ENCODE peak calls at places on chromosomes 16 and 17, in five cellular contexts. K, C, N, H and O are unnamed samples.

GRCh38 chr16:25713785-25714570 is 22.2 kb downstream of the HS3ST4 start:
- DNase-seq in H (no peak), N (no peak), C (no peak), K (no peak), O (no peak)

GRCh38 chr16:15785386-15786059 is 71.3 kb downstream of the MYH11 start:
- DNase-seq in H (no peak), K (peak), C (no peak), N (no peak), O (no peak)

GRCh38 chr16:84548508-84548907 is 44.0 kb upstream of the MEAK7 start:
- DNase-seq in C (no peak), H (no peak), K (no peak), N (no peak), O (no peak)

GRCh38 chr16:56603589-56603988 is 4.8 kb upstream of the MT2A start:
- DNase-seq in K (peak), N (no peak), H (peak), C (peak), O (peak)

GRCh38 chr16:842061-842476 is 41.5 kb upstream of the GNG13 start:
- DNase-seq in C (no peak), N (no peak), H (no peak), K (peak), O (no peak)

GRCh38 chr16:67280090-67281015 is 1.0 kb downstream of the PLEKHG4 start:
- DNase-seq in K (no peak), N (no peak), H (no peak), C (no peak), O (no peak)

GRCh38 chr17:28563475-28563874 is 7.8 kb downstream of the PIGS start:
- DNase-seq in N (no peak), K (peak), C (no peak), H (peak), O (peak)

GRCh38 chr17:27856676-27857429 is 36.3 kb downstream of the LYRM9 start:
- DNase-seq in N (no peak), K (no peak), C (no peak), H (no peak), O (peak)

GRCh38 chr16:60166111-60166510 is 1432.0 kb upstream of the GOT2 start:
- DNase-seq in N (no peak), H (no peak), C (no peak), K (no peak), O (no peak)

GRCh38 chr17:42530952-42531454 is 5.0 kb upstream of the NAGLU start:
- DNase-seq in K (no peak), C (no peak), N (no peak), H (peak), O (no peak)

GRCh38 chr17:8791248-8791909 is 7.8 kb downstream of the MFSD6L start:
- DNase-seq in N (no peak), C (peak), H (no peak), K (no peak), O (peak)

GRCh38 chr17:11944587-11944986 is 52.7 kb downstream of the ZNF18 start:
- DNase-seq in C (no peak), N (no peak), K (no peak), H (no peak), O (no peak)
- H3K14ac ChIP-seq in C (no peak), N (no peak), K (no peak), H (no peak), O (no peak)

DNA sequence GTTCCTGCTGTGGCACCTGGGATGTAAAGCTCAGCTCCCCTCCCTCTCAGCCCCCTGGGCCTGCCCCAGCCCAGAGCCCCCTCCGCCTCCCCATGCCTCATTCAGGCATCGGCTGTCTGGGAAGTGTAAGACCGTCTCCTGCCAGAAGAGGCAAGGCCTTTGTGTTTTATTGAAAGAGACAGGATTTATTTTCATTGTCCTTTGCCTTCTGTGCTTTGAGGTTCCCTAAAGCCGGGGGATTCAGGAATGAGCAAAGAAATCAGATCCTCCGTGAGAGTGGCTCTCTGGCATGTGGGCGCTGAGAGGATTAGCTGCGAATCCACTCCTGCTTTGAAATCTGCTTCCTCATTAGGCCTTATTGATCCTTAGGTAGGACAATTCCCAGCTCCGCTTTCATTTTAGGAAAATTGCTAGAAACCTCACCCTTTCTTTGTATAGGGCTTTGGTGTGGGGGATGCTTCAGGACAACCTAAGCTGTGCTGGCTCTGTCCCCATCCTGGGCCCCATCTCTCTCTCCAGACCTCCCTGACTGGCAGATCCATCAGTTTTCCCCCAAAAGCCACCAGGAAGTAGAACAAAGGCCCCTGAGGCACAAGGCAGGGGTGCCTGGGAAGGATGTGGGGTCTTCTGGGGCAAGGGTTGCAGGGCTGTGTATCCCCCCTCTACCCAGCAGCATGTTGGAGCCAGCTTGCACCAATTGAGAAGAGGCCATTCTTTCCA is 211.4 kb upstream of the TNRC6C start:
- DNase-seq in N (peak), K (no peak), C (no peak), H (no peak), O (no peak)
- H3K14ac ChIP-seq in N (no peak), K (no peak), C (no peak), H (no peak), O (no peak)

GRCh38 chr17:69552986-69553667 is 138.6 kb downstream of the MAP2K6 start:
- DNase-seq in H (no peak), C (no peak), K (no peak), N (no peak), O (no peak)
- H3K14ac ChIP-seq in H (no peak), C (no peak), K (no peak), N (no peak), O (no peak)

GRCh38 chr17:29597361-29598172 is 4.6 kb downstream of the ANKRD13B start:
- DNase-seq in H (no peak), N (no peak), C (no peak), K (no peak), O (no peak)
- H3K14ac ChIP-seq in H (no peak), N (peak), C (no peak), K (no peak), O (no peak)

GRCh38 chr17:76382803-76383644 is 1.4 kb upstream of the SPHK1 start:
- DNase-seq in C (peak), N (peak), H (peak), K (peak), O (peak)

GRCh38 chr17:76384222-76384986 is at the start of gene SPHK1:
- DNase-seq in H (peak), K (peak), C (peak), N (peak), O (peak)

GRCh38 chr17:76381633-76382304 is 2.6 kb upstream of the SPHK1 start:
- DNase-seq in K (peak), C (peak), H (no peak), N (no peak), O (no peak)

GRCh38 chr17:76383645-76384221 is 676 bp upstream of the SPHK1 start:
- DNase-seq in C (peak), H (peak), K (peak), N (peak), O (peak)

DNA sequence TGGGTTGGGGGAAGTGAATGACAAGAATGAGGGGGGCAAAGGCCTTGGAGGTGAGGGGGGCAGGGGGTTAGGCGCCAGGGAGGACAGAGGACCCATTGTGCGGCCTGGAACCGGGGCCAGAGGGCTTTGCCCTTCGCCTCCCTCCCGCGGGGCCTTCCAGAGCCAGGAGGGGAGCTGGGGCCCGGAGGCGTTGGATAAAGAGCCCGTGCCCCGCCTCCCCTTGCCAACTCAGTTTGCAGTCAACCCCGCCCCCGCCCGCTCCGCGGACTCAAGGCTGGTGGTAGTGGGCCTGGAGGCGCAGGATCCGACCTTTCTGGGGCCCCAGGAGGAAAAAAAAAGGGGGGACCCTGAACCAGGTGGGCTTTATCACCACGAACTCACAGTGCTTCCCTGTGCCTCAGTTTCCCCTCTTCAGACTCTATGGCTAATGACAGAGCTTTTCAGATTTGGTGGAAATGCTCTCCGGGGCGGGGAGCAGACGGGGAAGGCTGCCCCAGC is 2.1 kb upstream of the SPHK1 start:
- DNase-seq in H (no peak), K (peak), N (peak), C (peak), O (peak)
- H3K14ac ChIP-seq in H (no peak), K (peak), N (no peak), C (no peak), O (peak)

GRCh38 chr17:77957215-77957868 is 1.2 kb upstream of the TNRC6C start:
- DNase-seq in K (peak), C (no peak), H (peak), N (no peak), O (peak)
- H3K14ac ChIP-seq in K (no peak), C (no peak), H (no peak), N (peak), O (no peak)

DNA sequence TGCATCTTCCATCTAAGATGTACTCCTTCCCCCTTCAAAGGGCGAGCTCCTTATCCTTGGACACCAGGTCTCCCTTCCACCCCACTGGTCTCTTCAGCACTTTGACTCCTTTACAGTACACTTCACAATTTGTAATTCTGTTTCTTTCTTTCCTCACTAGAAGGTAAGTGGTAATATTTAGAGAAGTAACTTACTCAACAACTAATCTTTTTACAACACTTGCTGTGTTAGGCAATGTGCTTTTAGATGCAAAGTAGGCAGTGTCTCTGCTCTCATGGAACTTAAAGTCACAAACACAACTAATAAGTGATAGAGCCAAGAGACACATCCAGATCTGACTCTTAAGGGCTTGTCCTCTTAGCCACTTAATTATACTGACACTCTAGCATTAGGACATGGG is 6.4 kb downstream of the SIAH1 start:
- DNase-seq in H (peak), K (no peak), N (no peak), C (no peak), O (no peak)
- H3K14ac ChIP-seq in H (peak), K (no peak), N (no peak), C (no peak), O (no peak)